ENCODE peak calls at places on chromosome 9, in seven cellular contexts. K, G, E, V, S, Q and D are unnamed samples.

GRCh38 chr9:72978724-72979123 is 25.9 kb upstream of the ALDH1A1 start:
- DNase-seq in K (no peak), G (no peak), E (no peak), V (no peak), S (no peak), Q (no peak), D (no peak)

GRCh38 chr9:77879344-77880089 is 152.1 kb downstream of the GNAQ start:
- DNase-seq in K (peak), G (no peak), E (no peak), V (no peak), S (no peak), Q (no peak), D (no peak)

GRCh38 chr9:72665421-72665820 is 144.0 kb downstream of the TMC1 start:
- DNase-seq in K (no peak), G (no peak), E (no peak), V (no peak), S (peak), Q (no peak), D (peak)

GRCh38 chr9:121463026-121463827 is 36.4 kb downstream of the GGTA1 start:
- DNase-seq in K (peak), G (peak), E (peak), V (peak), S (peak), Q (no peak), D (peak)

GRCh38 chr9:28758346-28758745 is 1185.1 kb upstream of the C9orf72 start:
- DNase-seq in K (no peak), G (no peak), E (no peak), V (no peak), S (no peak), Q (peak), D (no peak)

GRCh38 chr9:16336833-16337232 is 533.6 kb downstream of the BNC2 start:
- DNase-seq in K (no peak), G (no peak), E (no peak), V (no peak), S (no peak), Q (no peak), D (no peak)

GRCh38 chr9:33860200-33860871 is 43.4 kb downstream of the UBE2R2 start:
- DNase-seq in K (no peak), G (no peak), E (no peak), V (no peak), S (peak), Q (no peak), D (no peak)

GRCh38 chr9:25935188-25935587 is 256.9 kb upstream of the TUSC1 start:
- DNase-seq in K (no peak), G (no peak), E (no peak), V (no peak), S (no peak), Q (no peak), D (no peak)

GRCh38 chr9:136187683-136188586 is 17.0 kb downstream of the LHX3 start:
- DNase-seq in K (no peak), G (no peak), E (peak), V (no peak), S (peak), Q (no peak), D (no peak)

GRCh38 chr9:94783121-94783664 is 56.7 kb downstream of the AOPEP start:
- DNase-seq in K (peak), G (peak), E (peak), V (peak), S (peak), Q (peak), D (peak)

GRCh38 chr9:6024035-6024554 is 8.7 kb upstream of the RANBP6 start:
- DNase-seq in K (peak), G (peak), E (no peak), V (peak), S (peak), Q (peak), D (no peak)

GRCh38 chr9:132557768-132558167 is 24.6 kb upstream of the BARHL1 start:
- DNase-seq in K (no peak), G (no peak), E (no peak), V (no peak), S (no peak), Q (no peak), D (no peak)

GRCh38 chr9:89522261-89522978 is 24.5 kb upstream of the SEMA4D start:
- DNase-seq in K (no peak), G (no peak), E (no peak), V (no peak), S (no peak), Q (no peak), D (no peak)

GRCh38 chr9:32431940-32432555 is 47.6 kb downstream of the ACO1 start:
- DNase-seq in K (no peak), G (peak), E (peak), V (peak), S (peak), Q (peak), D (peak)

GRCh38 chr9:19104528-19105282 is 2.0 kb upstream of the HAUS6 start:
- DNase-seq in K (no peak), G (no peak), E (no peak), V (no peak), S (no peak), Q (no peak), D (no peak)

GRCh38 chr9:4077499-4078102 is 222.3 kb downstream of the GLIS3 start:
- DNase-seq in K (peak), G (peak), E (peak), V (no peak), S (peak), Q (peak), D (peak)

GRCh38 chr9:130313103-130313858 is 47.7 kb downstream of the HMCN2 start:
- DNase-seq in K (no peak), G (no peak), E (no peak), V (no peak), S (no peak), Q (no peak), D (no peak)

GRCh38 chr9:132049323-132049882 is 30.3 kb downstream of the MED27 start:
- DNase-seq in K (no peak), G (no peak), E (no peak), V (no peak), S (no peak), Q (no peak), D (no peak)

GRCh38 chr9:99724640-99725039 is 97.0 kb upstream of the NR4A3 start:
- DNase-seq in K (no peak), G (no peak), E (no peak), V (no peak), S (no peak), Q (no peak), D (no peak)

GRCh38 chr9:99725852-99726251 is 95.8 kb upstream of the NR4A3 start:
- DNase-seq in K (no peak), G (no peak), E (no peak), V (no peak), S (no peak), Q (no peak), D (no peak)

GRCh38 chr9:99722852-99723251 is 98.8 kb upstream of the NR4A3 start:
- DNase-seq in K (no peak), G (no peak), E (no peak), V (no peak), S (no peak), Q (no peak), D (no peak)

GRCh38 chr9:99730063-99730462 is 91.6 kb upstream of the NR4A3 start:
- DNase-seq in K (no peak), G (no peak), E (no peak), V (no peak), S (peak), Q (no peak), D (no peak)

GRCh38 chr9:99726758-99727157 is 94.9 kb upstream of the NR4A3 start:
- DNase-seq in K (no peak), G (no peak), E (no peak), V (no peak), S (peak), Q (no peak), D (no peak)
- H3K23ac ChIP-seq in K (no peak), G (no peak), E (no peak), V (no peak), S (no peak), Q (no peak), D (no peak)

GRCh38 chr9:134136997-134137302 is 1.1 kb downstream of the WDR5 start:
- DNase-seq in K (no peak), G (no peak), E (no peak), V (no peak), S (no peak), Q (no peak), D (no peak)
- H3K23ac ChIP-seq in K (no peak), G (no peak), E (no peak), V (peak), S (no peak), Q (no peak), D (peak)

GRCh38 chr9:17580119-17580518 is 1.3 kb downstream of the SH3GL2 start:
- DNase-seq in K (no peak), G (no peak), E (no peak), V (no peak), S (no peak), Q (no peak), D (no peak)

GRCh38 chr9:17578911-17579793 is at the start of gene SH3GL2:
- DNase-seq in K (no peak), G (peak), E (peak), V (peak), S (peak), Q (peak), D (peak)

GRCh38 chr9:17574342-17574741 is 4.5 kb upstream of the SH3GL2 start:
- DNase-seq in K (no peak), G (no peak), E (no peak), V (no peak), S (no peak), Q (no peak), D (no peak)

GRCh38 chr9:17578577-17578910 is 322 bp upstream of the SH3GL2 start:
- DNase-seq in K (no peak), G (no peak), E (no peak), V (no peak), S (no peak), Q (no peak), D (no peak)
- H3K23ac ChIP-seq in K (no peak), G (no peak), E (no peak), V (no peak), S (no peak), Q (no peak), D (no peak)

GRCh38 chr9:107973451-107973850 is 483.9 kb upstream of the KLF4 start:
- DNase-seq in K (no peak), G (no peak), E (no peak), V (no peak), S (no peak), Q (no peak), D (no peak)

GRCh38 chr9:107969727-107970126 is 480.2 kb upstream of the KLF4 start:
- DNase-seq in K (no peak), G (no peak), E (no peak), V (no peak), S (no peak), Q (no peak), D (no peak)

GRCh38 chr9:107971241-107971640 is 481.7 kb upstream of the KLF4 start:
- DNase-seq in K (no peak), G (no peak), E (no peak), V (no peak), S (peak), Q (no peak), D (no peak)

DNA sequence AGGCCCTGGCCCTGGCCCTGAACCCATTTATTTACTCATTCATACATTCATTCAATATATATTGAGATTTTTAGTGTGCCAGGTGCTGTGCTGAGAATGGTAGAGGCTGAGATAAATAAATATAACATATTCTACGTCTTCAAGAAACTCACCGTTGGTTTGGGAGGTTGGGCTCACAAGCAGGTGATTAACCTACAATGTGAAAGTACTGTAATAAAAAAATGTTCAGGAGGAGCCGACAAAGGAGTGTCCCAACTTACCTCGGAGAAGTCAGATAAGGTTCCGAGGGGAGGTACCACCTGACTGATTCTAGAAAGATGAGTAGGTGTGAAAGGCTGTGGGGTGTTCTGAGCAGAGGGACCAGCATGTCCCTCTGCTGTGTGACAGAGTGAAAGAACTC is 479.6 kb upstream of the KLF4 start:
- DNase-seq in K (no peak), G (no peak), E (no peak), V (no peak), S (no peak), Q (no peak), D (no peak)
- H3K23ac ChIP-seq in K (no peak), G (no peak), E (no peak), V (no peak), S (no peak), Q (no peak), D (no peak)

DNA sequence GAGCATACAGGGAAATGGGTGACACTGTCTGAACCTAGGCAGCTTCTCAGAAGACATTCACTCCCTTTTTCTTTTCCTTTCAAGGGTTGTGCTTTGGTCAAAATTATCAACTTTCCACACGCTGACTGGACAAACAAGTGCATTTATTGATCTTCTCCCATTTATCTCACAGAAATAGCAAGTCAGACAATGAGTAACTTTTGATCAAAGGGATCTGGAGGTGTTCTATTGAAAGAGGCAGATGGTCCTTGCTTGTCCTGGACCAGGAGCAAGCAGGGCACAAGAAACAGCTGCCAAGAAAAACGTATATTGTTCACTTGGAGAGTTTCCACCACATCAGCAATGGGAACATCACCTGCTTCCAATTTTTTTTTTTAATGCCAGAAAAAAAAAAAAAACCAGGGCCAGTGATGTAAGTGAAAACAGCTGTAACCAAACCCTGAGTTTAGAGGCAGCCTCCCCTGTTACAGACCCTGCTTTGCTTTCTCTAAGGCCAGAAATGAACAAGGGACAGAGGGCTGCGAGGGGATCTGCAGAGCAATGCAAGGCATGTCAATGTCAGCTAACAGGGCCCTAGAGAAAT is 79.8 kb downstream of the NIPSNAP3B start:
- DNase-seq in K (no peak), G (no peak), E (no peak), V (no peak), S (no peak), Q (no peak), D (no peak)
- H3K23ac ChIP-seq in K (no peak), G (no peak), E (no peak), V (no peak), S (no peak), Q (no peak), D (no peak)

DNA sequence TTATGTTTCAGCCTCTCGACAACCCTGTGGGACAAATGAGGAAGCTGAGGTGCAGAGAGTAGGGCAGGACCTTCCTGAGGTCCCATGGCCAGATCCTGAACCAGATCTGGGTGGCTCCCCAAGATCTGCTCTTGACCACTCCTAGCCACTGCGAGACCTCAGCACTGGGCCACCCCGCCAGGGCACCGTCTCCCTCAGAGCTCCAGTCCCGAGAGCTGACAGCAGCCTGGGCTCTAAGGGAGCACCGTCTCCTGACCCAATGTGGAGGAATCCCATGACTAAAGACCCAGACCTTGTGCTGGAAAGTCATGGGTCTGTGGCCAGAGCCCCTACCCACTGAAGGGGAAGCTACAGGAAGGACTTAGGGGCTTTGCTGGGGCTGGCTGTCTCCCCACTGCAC is 4.5 kb upstream of the LMX1B start:
- DNase-seq in K (no peak), G (no peak), E (no peak), V (no peak), S (no peak), Q (no peak), D (no peak)
- H3K23ac ChIP-seq in K (no peak), G (no peak), E (no peak), V (no peak), S (no peak), Q (no peak), D (no peak)

DNA sequence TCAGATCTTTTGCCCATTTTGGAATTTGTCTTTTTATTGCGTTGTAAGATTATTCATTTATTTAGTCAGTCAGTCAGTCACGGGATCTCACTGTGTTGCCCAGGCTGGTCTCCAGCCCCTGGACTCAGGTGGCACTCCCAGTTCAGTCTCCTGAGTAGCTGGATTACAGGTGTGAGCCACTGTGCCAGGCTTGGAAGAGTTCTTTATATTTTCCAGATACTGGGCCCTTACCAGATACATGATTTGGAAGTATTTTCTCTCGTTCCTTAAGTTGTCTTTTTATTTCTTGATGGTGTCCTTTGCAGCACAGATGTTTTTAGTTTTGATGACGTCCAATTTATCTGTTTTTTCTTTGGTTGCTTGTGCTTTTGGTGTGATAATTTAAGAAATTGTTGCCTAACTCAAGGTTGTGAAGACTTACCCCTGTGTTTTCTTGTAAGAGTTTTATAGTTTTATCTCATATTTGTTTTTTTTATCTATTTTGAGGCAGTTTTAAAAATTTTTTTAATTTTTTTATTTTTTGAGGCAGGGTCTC is 67.1 kb downstream of the EHMT1 start:
- DNase-seq in K (no peak), G (no peak), E (no peak), V (no peak), S (no peak), Q (no peak), D (no peak)
- H3K23ac ChIP-seq in K (no peak), G (no peak), E (no peak), V (no peak), S (no peak), Q (no peak), D (no peak)